ENCODE peak calls at places on chromosomes 3 and 15, in five cellular contexts. H is hepatocyte, A is GM23248, I is PC-3, K is GM23338. P is an unnamed sample.

GRCh38 chr3:117499189-117499870 is 789.8 kb downstream of the TUSC7 start:
- DNase-seq in I (no peak), H (no peak), K (no peak), A (no peak), P (no peak)

GRCh38 chr3:21551019-21551418 is 200.0 kb downstream of the ZNF385D start:
- DNase-seq in H (peak; percentile 14), I (peak; percentile 38), K (peak; percentile 28), A (peak; percentile 24), P (no peak)

GRCh38 chr15:47674576-47675232 is 42.6 kb upstream of the SEMA6D start:
- DNase-seq in H (no peak), I (no peak), A (no peak), K (no peak), P (no peak)

GRCh38 chr3:69309810-69310209 is 76.1 kb downstream of the FRMD4B start:
- DNase-seq in I (peak; percentile 56), H (peak; percentile 58), A (peak; percentile 63), K (peak; percentile 49), P (no peak)

GRCh38 chr3:12663311-12663935 is 494 bp downstream of the RAF1 start:
- DNase-seq in H (peak; percentile 53), A (peak; percentile 64), K (peak; percentile 51), I (peak; percentile 56), P (peak; percentile 70)

GRCh38 chr3:47347217-47347801 is 33.5 kb upstream of the PTPN23 start:
- DNase-seq in I (no peak), H (no peak), A (peak; percentile 34), K (peak; percentile 22), P (peak; percentile 71)

GRCh38 chr3:65439641-65440040 is 599.1 kb downstream of the MAGI1 start:
- DNase-seq in I (peak; percentile 43), A (peak; percentile 70), H (peak; percentile 78), K (peak; percentile 85), P (peak; percentile 25)

GRCh38 chr15:58440181-58440910 is 8.6 kb downstream of the LIPC start:
- DNase-seq in H (peak; percentile 43), I (peak; percentile 56), K (no peak), A (peak; percentile 65), P (no peak)

GRCh38 chr15:59792359-59792758 is 103.2 kb upstream of the BNIP2 start:
- DNase-seq in K (peak; percentile 32), I (no peak), H (no peak), A (no peak), P (no peak)

GRCh38 chr3:120436523-120437050 is 14.2 kb downstream of the FSTL1 start:
- DNase-seq in I (no peak), A (no peak), K (peak; percentile 40), H (no peak), P (no peak)

GRCh38 chr3:56753206-56753605 is 48.5 kb downstream of the ARHGEF3 start:
- DNase-seq in I (no peak), K (no peak), A (peak; percentile 82), H (no peak), P (no peak)

GRCh38 chr3:44468572-44469520 is 8.6 kb downstream of the ZNF445 start:
- DNase-seq in K (peak; percentile 60), H (no peak), A (peak; percentile 48), I (peak; percentile 87), P (no peak)

GRCh38 chr3:110149763-110150162 is 812.4 kb upstream of the DPPA4 start:
- DNase-seq in A (peak; percentile 8), I (no peak), H (no peak), K (no peak), P (no peak)

GRCh38 chr3:158057666-158058065 is 48.6 kb downstream of the SHOX2 start:
- DNase-seq in A (peak; percentile 4), I (peak; percentile 60), H (no peak), K (no peak), P (no peak)

GRCh38 chr15:74432968-74433591 is 678 bp downstream of the SEMA7A start:
- DNase-seq in H (no peak), A (peak; percentile 49), K (no peak), I (no peak), P (no peak)

GRCh38 chr3:71227344-71227743 is 356.2 kb downstream of the FOXP1 start:
- DNase-seq in H (no peak), K (no peak), A (no peak), I (no peak), P (no peak)

GRCh38 chr3:71225951-71226564 is 357.5 kb downstream of the FOXP1 start:
- DNase-seq in K (no peak), I (no peak), A (peak; percentile 38), H (no peak), P (no peak)

GRCh38 chr3:71228156-71228885 is 355.2 kb downstream of the FOXP1 start:
- DNase-seq in I (no peak), H (no peak), A (no peak), K (no peak), P (no peak)

GRCh38 chr3:71226565-71227281 is 356.8 kb downstream of the FOXP1 start:
- DNase-seq in A (peak; percentile 25), I (no peak), K (no peak), H (no peak), P (no peak)

DNA sequence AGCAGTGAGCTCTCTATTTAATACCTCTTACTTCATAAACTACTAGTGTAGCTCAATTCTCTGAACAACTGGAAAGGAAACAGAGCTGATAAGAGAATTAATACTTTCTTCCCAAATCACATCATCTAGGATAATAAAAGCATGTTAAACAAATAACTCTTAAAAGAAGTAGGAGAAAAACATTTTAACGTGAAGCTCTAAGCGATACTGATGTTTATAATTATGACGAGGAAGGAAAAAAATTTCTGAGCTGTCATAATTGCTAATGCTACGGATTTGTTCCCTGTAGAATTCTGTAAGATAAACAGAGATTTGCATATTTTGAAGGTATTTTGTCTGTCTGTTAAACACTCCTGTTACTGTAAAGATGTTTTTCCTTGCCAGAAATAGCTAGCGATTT is 358.2 kb downstream of the FOXP1 start:
- DNase-seq in A (peak; percentile 30), I (no peak), K (no peak), H (no peak), P (no peak)
- TF ChIP-seq EZH2phosphoT487 in A (no peak), I (no peak), K (no peak), H (no peak), P (no peak)

DNA sequence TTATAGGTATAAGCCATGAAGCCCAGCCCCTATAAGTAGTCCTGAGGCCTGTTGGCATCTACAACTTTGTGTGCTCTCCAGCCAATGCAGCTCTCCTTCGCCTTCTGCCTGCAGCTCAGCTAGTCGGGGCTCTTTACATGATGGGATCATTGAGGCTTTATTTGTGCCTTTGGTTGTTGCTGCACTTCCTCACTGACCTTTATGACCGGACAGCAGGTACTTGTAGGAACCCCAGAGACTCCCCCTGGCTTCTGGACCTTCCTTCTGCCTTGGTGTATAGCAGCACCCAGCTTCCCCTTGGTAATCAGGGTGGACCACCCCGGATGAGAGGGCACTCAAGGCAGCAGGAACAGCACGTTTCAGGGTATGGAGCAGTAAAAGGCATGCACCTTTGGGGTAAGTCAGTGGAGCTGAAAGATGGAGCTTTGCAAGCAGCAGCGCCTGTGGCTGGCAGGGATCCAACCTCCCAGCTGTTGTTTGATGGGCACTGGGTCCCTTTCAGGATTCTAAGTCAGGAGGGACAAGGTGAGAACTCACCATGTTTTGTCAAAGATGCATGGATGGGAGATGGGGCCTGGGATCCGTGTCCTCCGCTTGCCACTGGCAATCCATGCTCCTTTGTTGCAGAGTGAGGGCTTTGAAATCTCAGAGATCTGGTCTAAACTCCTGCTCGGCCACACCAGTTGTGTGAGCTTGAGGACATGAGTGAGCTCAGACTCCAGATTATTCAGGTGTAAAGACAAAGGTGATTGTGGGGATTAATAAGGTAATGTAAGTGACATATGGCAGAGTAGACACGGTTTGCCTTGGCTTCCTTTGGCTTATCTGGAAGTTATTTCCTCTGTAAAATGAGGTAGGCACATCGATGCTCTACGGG is 65.1 kb upstream of the KLF13 start:
- DNase-seq in A (no peak), K (no peak), H (no peak), I (no peak), P (no peak)
- TF ChIP-seq EZH2phosphoT487 in A (no peak), K (no peak), H (no peak), I (no peak), P (no peak)

GRCh38 chr3:137770066-137770805 is 6.1 kb downstream of the SOX14 start:
- DNase-seq in A (no peak), I (no peak), K (peak; percentile 62), H (no peak), P (no peak)
- TF ChIP-seq EZH2phosphoT487 in A (no peak), I (no peak), K (peak; percentile 62), H (no peak), P (no peak)

GRCh38 chr3:193194417-193194816 is 46.6 kb upstream of the PLAAT1 start:
- DNase-seq in H (no peak), I (no peak), A (no peak), K (no peak), P (no peak)

DNA sequence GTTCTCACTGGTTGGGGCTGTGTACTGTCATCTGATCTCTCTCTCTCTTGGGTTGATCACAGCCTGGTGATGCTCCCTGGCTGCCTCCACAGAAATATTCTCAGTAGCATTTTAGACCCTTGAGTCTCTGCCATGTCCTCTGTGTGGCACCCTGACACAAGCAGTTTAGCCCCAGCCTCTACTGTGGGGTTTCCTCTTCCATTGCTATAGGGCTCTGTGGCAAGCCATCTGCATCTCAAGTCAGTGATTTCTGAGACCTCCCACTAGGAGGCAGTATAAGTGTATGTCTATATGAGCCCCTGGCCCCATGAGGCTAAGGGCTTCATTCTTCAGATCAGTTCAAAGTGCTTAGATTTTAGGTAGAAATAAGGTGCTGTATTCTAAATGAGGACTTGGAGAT is 50.6 kb upstream of the PLAAT1 start:
- DNase-seq in K (peak; percentile 94), A (peak; percentile 9), H (peak; percentile 65), I (peak; percentile 44), P (peak; percentile 3)
- TF ChIP-seq EZH2phosphoT487 in K (no peak), A (no peak), H (no peak), I (no peak), P (no peak)

GRCh38 chr15:100670505-100671021 is 68.2 kb downstream of the ASB7 start:
- DNase-seq in I (no peak), A (no peak), K (no peak), H (no peak), P (no peak)

GRCh38 chr15:100672959-100673358 is 70.6 kb downstream of the ASB7 start:
- DNase-seq in H (no peak), A (no peak), K (no peak), I (no peak), P (no peak)

GRCh38 chr15:100671124-100671680 is 68.8 kb downstream of the ASB7 start:
- DNase-seq in K (no peak), A (no peak), I (no peak), H (no peak), P (no peak)

GRCh38 chr15:100669260-100669659 is 66.9 kb downstream of the ASB7 start:
- DNase-seq in K (no peak), I (no peak), A (no peak), H (no peak), P (no peak)

DNA sequence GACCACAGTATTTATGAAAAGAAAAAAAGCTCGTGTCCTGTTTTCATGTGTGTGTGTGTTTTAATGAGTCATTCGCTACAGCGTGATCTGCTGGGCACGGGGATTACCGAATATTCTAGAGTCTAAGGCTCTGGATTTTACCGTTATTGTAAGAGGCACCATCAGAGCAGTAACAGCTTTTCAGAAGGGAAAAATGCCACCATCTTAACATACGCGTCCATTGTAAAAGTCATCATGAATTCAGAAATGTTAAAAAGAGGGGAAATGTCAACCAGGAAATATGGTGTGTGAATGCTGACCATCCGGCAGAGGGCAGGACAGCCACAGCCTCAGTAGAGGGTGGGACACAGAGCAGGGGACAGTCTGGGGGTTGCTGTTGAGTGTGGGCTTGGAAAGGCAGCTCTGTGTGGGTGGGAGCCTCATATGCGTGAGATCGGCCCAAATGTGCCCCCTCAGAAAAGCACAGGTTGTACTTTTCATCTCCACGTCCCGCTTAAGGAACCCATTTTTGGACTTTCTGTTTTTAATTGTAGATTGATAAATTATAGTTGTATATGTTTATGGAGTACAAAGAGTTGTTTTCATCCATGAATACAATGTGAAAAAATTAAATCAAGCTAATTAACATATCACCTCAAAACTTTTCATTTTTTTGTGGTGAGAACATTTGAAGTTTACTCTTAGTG is 69.6 kb downstream of the ASB7 start:
- DNase-seq in A (peak; percentile 68), I (peak; percentile 47), K (peak; percentile 35), H (no peak), P (peak; percentile 5)
- TF ChIP-seq EZH2phosphoT487 in A (no peak), I (no peak), K (no peak), H (no peak), P (no peak)